ENCODE peak calls at places on chromosomes 12 and 14, in six cellular contexts. X, K, L, I, S and D are unnamed samples.

GRCh38 chr12:66189476-66189823 is 436 bp downstream of the IRAK3 start:
- DNase-seq in K (no peak), X (no peak), L (no peak), S (no peak), I (no peak), D (no peak)

GRCh38 chr12:6742833-6743232 is 10.1 kb downstream of the MLF2 start:
- DNase-seq in L (no peak), K (no peak), I (no peak), S (no peak), X (no peak), D (no peak)

GRCh38 chr12:127355061-127355820 is 911.7 kb upstream of the TMEM132C start:
- DNase-seq in S (no peak), I (no peak), X (no peak), K (no peak), L (peak), D (no peak)

GRCh38 chr14:85596562-85596961 is 66.6 kb downstream of the FLRT2 start:
- DNase-seq in K (no peak), X (no peak), L (no peak), I (no peak), S (no peak), D (no peak)

GRCh38 chr14:28294834-28295440 is 471.6 kb upstream of the FOXG1 start:
- DNase-seq in K (no peak), X (no peak), S (no peak), L (peak), I (no peak), D (no peak)

GRCh38 chr14:56787530-56787929 is 22.7 kb downstream of the OTX2 start:
- DNase-seq in I (no peak), X (no peak), L (no peak), S (no peak), K (no peak), D (no peak)

GRCh38 chr12:6766651-6767300 is 613 bp downstream of the PTMS start:
- DNase-seq in K (peak), I (no peak), X (peak), S (peak), L (peak), D (peak)

GRCh38 chr12:109873653-109874052 is 6.7 kb downstream of the GLTP start:
- DNase-seq in K (no peak), L (peak), S (no peak), I (no peak), X (no peak), D (peak)

GRCh38 chr14:70123796-70124195 is 65.0 kb downstream of the SLC8A3 start:
- DNase-seq in X (no peak), I (no peak), K (no peak), L (no peak), S (no peak), D (no peak)

GRCh38 chr14:61528591-61529021 is 166.7 kb upstream of the HIF1A start:
- DNase-seq in L (peak), X (no peak), K (no peak), I (peak), S (no peak), D (no peak)

GRCh38 chr14:94598816-94599655 is 13.2 kb upstream of the SERPINA3 start:
- DNase-seq in I (peak), X (peak), L (peak), S (peak), K (no peak), D (peak)

GRCh38 chr12:111084172-111084571 is 163.8 kb upstream of the MYL2 start:
- DNase-seq in K (no peak), X (no peak), L (no peak), S (no peak), I (no peak), D (no peak)

GRCh38 chr12:27592548-27592947 is 68.5 kb downstream of the PPFIBP1 start:
- DNase-seq in X (no peak), K (no peak), I (no peak), L (peak), S (no peak), D (peak)

GRCh38 chr12:102691773-102692555 is 211.6 kb upstream of the IGF1 start:
- DNase-seq in I (no peak), X (no peak), S (no peak), L (no peak), K (no peak), D (no peak)

GRCh38 chr14:92409069-92409468 is 86.1 kb downstream of the SLC24A4 start:
- DNase-seq in X (no peak), S (no peak), K (no peak), L (no peak), I (no peak), D (no peak)

GRCh38 chr12:12441891-12442461 is 85.1 kb downstream of the BORCS5 start:
- DNase-seq in L (peak), S (no peak), I (no peak), X (no peak), K (peak), D (no peak)

GRCh38 chr12:32025906-32026305 is 66.7 kb downstream of the RESF1 start:
- DNase-seq in S (no peak), I (no peak), L (no peak), X (no peak), K (peak), D (no peak)

GRCh38 chr12:82998509-82998908 is 311.8 kb downstream of the TMTC2 start:
- DNase-seq in I (no peak), K (no peak), S (no peak), X (no peak), L (no peak), D (no peak)

GRCh38 chr12:64682572-64683277 is 72.4 kb downstream of the RASSF3 start:
- DNase-seq in S (no peak), X (no peak), L (no peak), I (no peak), K (no peak), D (no peak)

GRCh38 chr14:60561845-60562746 is 53.1 kb downstream of the SIX6 start:
- DNase-seq in X (peak), L (peak), I (peak), K (no peak), S (peak), D (peak)

GRCh38 chr12:114625294-114625851 is 58.6 kb downstream of the TBX3 start:
- DNase-seq in S (peak), I (peak), X (peak), L (peak), K (peak), D (peak)

GRCh38 chr14:69570836-69571330 is 3.8 kb downstream of the CCDC177 start:
- DNase-seq in K (no peak), L (no peak), S (no peak), I (no peak), X (no peak), D (no peak)

GRCh38 chr14:55339770-55340169 is 68.5 kb downstream of the FBXO34 start:
- DNase-seq in X (no peak), L (peak), I (no peak), S (no peak), K (no peak), D (no peak)

GRCh38 chr14:59362533-59362932 is 102.6 kb downstream of the GPR135 start:
- DNase-seq in K (no peak), S (no peak), I (no peak), L (peak), X (no peak), D (no peak)

GRCh38 chr14:23122086-23122485 is 3.0 kb upstream of the CEBPE start:
- DNase-seq in L (no peak), K (no peak), S (no peak), I (no peak), X (no peak), D (no peak)

GRCh38 chr12:29073631-29074239 is 75.3 kb upstream of the FAR2 start:
- DNase-seq in X (peak), K (no peak), I (no peak), L (peak), S (no peak), D (peak)

GRCh38 chr14:39015360-39015961 is 87.6 kb downstream of the SEC23A start:
- DNase-seq in X (peak), I (peak), K (no peak), L (peak), S (no peak), D (no peak)